ENCODE peak calls at places on chromosomes 1 and 21, in nine cellular contexts. E, V, M, L, N, O, S, W and B are unnamed samples. For H3K27me3, the result is how much of the 10 kb centered on the place peaks cover.

GRCh38 chr1:22376001-22376400 is 75.7 kb upstream of the ZBTB40 start:
- DNase-seq in E (no peak), V (no peak), M (no peak), L (peak), N (no peak), O (no peak), S (peak), W (no peak), B (no peak)

GRCh38 chr1:63245186-63245585 is 77.2 kb upstream of the FOXD3 start:
- DNase-seq in E (no peak), V (no peak), M (no peak), L (no peak), N (no peak), O (no peak), S (no peak), W (no peak), B (no peak)

GRCh38 chr1:7587108-7587507 is 184.0 kb upstream of the VAMP3 start:
- DNase-seq in E (no peak), V (no peak), M (no peak), L (no peak), N (no peak), O (no peak), S (no peak), W (no peak), B (no peak)

GRCh38 chr1:185894806-185895205 is 160.6 kb downstream of the HMCN1 start:
- DNase-seq in E (no peak), V (no peak), M (no peak), L (no peak), N (no peak), O (no peak), S (peak), W (no peak), B (no peak)

GRCh38 chr1:153687346-153687745 is 8.9 kb downstream of the NPR1 start:
- DNase-seq in E (no peak), V (no peak), M (no peak), L (no peak), N (no peak), O (no peak), S (no peak), W (no peak), B (no peak)

GRCh38 chr1:179883739-179884138 is 1.7 kb downstream of the TOR1AIP1 start:
- DNase-seq in E (no peak), V (peak), M (no peak), L (no peak), N (no peak), O (peak), S (peak), W (no peak), B (no peak)

GRCh38 chr1:160032165-160032827 is 506 bp upstream of the PIGM start:
- DNase-seq in E (no peak), V (no peak), M (no peak), L (no peak), N (no peak), O (no peak), S (peak), W (no peak), B (no peak)

GRCh38 chr1:25763493-25763892 is 36.5 kb upstream of the SELENON start:
- DNase-seq in E (no peak), V (no peak), M (no peak), L (no peak), N (no peak), O (no peak), S (no peak), W (no peak), B (no peak)

GRCh38 chr21:16117331-16117730 is 387.5 kb downstream of the USP25 start:
- DNase-seq in E (no peak), V (no peak), M (no peak), L (no peak), N (no peak), O (no peak), S (peak), W (no peak), B (no peak)

GRCh38 chr1:38297246-38297645 is 250.7 kb upstream of the POU3F1 start:
- DNase-seq in E (no peak), V (no peak), M (no peak), L (no peak), N (no peak), O (no peak), S (no peak), W (no peak), B (no peak)

GRCh38 chr1:201321826-201322390 is 38.6 kb downstream of the PKP1 start:
- DNase-seq in E (no peak), V (no peak), M (no peak), L (no peak), N (no peak), O (no peak), S (no peak), W (no peak), B (no peak)

GRCh38 chr1:92013923-92014322 is 15.9 kb upstream of the EPHX4 start:
- DNase-seq in E (no peak), V (no peak), M (no peak), L (no peak), N (no peak), O (no peak), S (no peak), W (no peak), B (no peak)

GRCh38 chr1:118984086-118984989 is 3.8 kb downstream of the TBX15 start:
- DNase-seq in E (no peak), V (no peak), M (no peak), L (no peak), N (no peak), O (no peak), S (peak), W (no peak), B (no peak)

GRCh38 chr1:94434339-94435092 is 16.3 kb downstream of the ABCD3 start:
- DNase-seq in E (no peak), V (no peak), M (no peak), L (no peak), N (no peak), O (no peak), S (peak), W (no peak), B (no peak)

GRCh38 chr21:45848805-45849204 is 132.8 kb upstream of the COL6A1 start:
- DNase-seq in E (no peak), V (no peak), M (no peak), L (no peak), N (no peak), O (no peak), S (no peak), W (no peak), B (no peak)

GRCh38 chr1:110443393-110443918 is 7.5 kb upstream of the PROK1 start:
- DNase-seq in E (no peak), V (no peak), M (no peak), L (no peak), N (no peak), O (no peak), S (no peak), W (no peak), B (no peak)

GRCh38 chr21:38869946-38870345 is 64.2 kb downstream of the ETS2 start:
- DNase-seq in E (no peak), V (no peak), M (no peak), L (no peak), N (peak), O (no peak), S (peak), W (no peak), B (no peak)

GRCh38 chr1:32048440-32048839 is 24.3 kb upstream of the TMEM39B start:
- DNase-seq in E (no peak), V (no peak), M (no peak), L (no peak), N (peak), O (no peak), S (no peak), W (no peak), B (no peak)

GRCh38 chr1:219657186-219657585 is 44.3 kb upstream of the ZC3H11B start:
- DNase-seq in E (no peak), V (no peak), M (no peak), L (no peak), N (no peak), O (no peak), S (no peak), W (no peak), B (no peak)

GRCh38 chr1:84672080-84672735 is 18.1 kb downstream of the SSX2IP start:
- DNase-seq in E (no peak), V (no peak), M (no peak), L (no peak), N (no peak), O (no peak), S (no peak), W (no peak), B (no peak)

GRCh38 chr1:187689137-187689536 is 860.4 kb downstream of the PLA2G4A start:
- DNase-seq in E (no peak), V (no peak), M (no peak), L (no peak), N (peak), O (no peak), S (peak), W (no peak), B (no peak)

GRCh38 chr1:246187834-246188372 is 319.2 kb downstream of the SMYD3 start:
- DNase-seq in E (no peak), V (no peak), M (no peak), L (no peak), N (no peak), O (no peak), S (no peak), W (no peak), B (no peak)

GRCh38 chr1:193111641-193112090 is 6.5 kb upstream of the GLRX2 start:
- DNase-seq in E (peak), V (peak), M (peak), L (peak), N (peak), O (no peak), S (peak), W (peak), B (no peak)

GRCh38 chr1:25520446-25521061 is 22.9 kb upstream of the LDLRAP1 start:
- DNase-seq in E (peak), V (no peak), M (peak), L (peak), N (peak), O (peak), S (peak), W (peak), B (peak)

GRCh38 chr1:27520651-27521050 is 30.7 kb upstream of the WASF2 start:
- DNase-seq in E (peak), V (no peak), M (no peak), L (no peak), N (no peak), O (no peak), S (no peak), W (no peak), B (no peak)

GRCh38 chr1:37858931-37859506 is 373 bp downstream of the MTF1 start:
- DNase-seq in E (no peak), V (no peak), M (no peak), L (no peak), N (no peak), O (no peak), S (peak), W (no peak), B (no peak)

GRCh38 chr1:206739411-206740076 is 31.0 kb upstream of the IL19 start:
- DNase-seq in E (no peak), V (no peak), M (no peak), L (no peak), N (no peak), O (no peak), S (no peak), W (no peak), B (no peak)

GRCh38 chr1:95169544-95169943 is 52.4 kb downstream of the TLCD4 start:
- DNase-seq in E (no peak), V (peak), M (no peak), L (no peak), N (no peak), O (no peak), S (peak), W (peak), B (no peak)

GRCh38 chr1:235893840-235894239 is 27.1 kb upstream of the LYST start:
- DNase-seq in E (no peak), V (peak), M (no peak), L (no peak), N (no peak), O (no peak), S (no peak), W (no peak), B (no peak)

GRCh38 chr1:156437465-156437864 is 63.1 kb downstream of the MEF2D start:
- DNase-seq in E (no peak), V (no peak), M (no peak), L (no peak), N (no peak), O (no peak), S (no peak), W (no peak), B (no peak)
- H3K27me3 ChIP-seq in E (half or more), V (half or more), M (half or more), L (half or more), N (half or more), O (half or more), S (half or more), W (under half), B (half or more)

GRCh38 chr1:53047737-53048344 is 14.2 kb upstream of the PODN start:
- DNase-seq in E (no peak), V (peak), M (no peak), L (no peak), N (peak), O (no peak), S (peak), W (no peak), B (no peak)

GRCh38 chr1:53048960-53049573 is 12.9 kb upstream of the PODN start:
- DNase-seq in E (no peak), V (no peak), M (no peak), L (no peak), N (no peak), O (no peak), S (no peak), W (no peak), B (no peak)

GRCh38 chr1:53048345-53048737 is 13.7 kb upstream of the PODN start:
- DNase-seq in E (no peak), V (no peak), M (no peak), L (no peak), N (no peak), O (no peak), S (peak), W (no peak), B (no peak)

GRCh38 chr1:53044926-53045325 is 17.1 kb upstream of the PODN start:
- DNase-seq in E (no peak), V (no peak), M (no peak), L (no peak), N (no peak), O (no peak), S (no peak), W (no peak), B (no peak)

GRCh38 chr1:53046930-53047329 is 15.1 kb upstream of the PODN start:
- DNase-seq in E (peak), V (peak), M (no peak), L (no peak), N (no peak), O (no peak), S (peak), W (no peak), B (no peak)
- H3K27ac ChIP-seq in E (peak), V (peak), M (no peak), L (no peak), N (peak), O (no peak), S (peak), W (no peak), B (no peak)

GRCh38 chr1:213989071-213989739 is 1.4 kb downstream of the PROX1 start:
- DNase-seq in E (no peak), V (no peak), M (no peak), L (peak), N (no peak), O (no peak), S (no peak), W (no peak), B (no peak)
- H3K27me3 ChIP-seq in E (half or more), V (under half), M (under half), L (under half), N (under half), O (under half), S (half or more), W (under half), B (half or more)

DNA sequence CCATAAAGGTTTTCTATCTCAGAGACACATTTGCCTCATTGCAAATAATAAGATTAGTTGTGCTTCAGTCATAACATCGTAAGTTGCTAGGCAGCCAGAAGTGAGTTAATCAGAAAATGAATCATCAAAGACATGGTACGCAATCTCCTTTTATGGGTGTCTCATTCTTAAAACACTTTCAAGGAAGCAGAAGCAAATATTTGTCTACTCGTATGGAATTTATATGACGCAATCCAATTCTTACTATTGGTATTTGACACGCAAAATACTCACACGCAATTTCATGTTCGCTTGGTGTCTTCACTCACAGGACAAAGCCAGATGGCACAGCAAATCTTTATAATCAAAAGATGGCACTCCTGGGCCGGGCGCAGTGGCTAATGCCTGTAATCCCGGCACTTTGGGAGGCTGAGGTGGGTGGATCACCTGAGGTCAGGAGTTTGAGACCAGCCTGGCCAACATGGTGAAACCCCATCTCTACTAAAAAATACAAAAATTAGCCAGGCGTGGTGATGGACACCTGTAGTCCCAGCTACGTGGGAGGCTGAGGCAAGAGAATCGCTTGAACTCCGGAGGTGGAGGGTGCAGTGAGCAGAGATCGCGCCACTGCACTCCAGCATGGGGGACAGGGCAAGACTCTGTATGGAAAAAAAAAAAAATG is 56.4 kb downstream of the HLCS start:
- DNase-seq in E (no peak), V (peak), M (no peak), L (no peak), N (peak), O (no peak), S (peak), W (no peak), B (no peak)
- H3K27ac ChIP-seq in E (no peak), V (peak), M (no peak), L (no peak), N (peak), O (no peak), S (peak), W (no peak), B (no peak)

GRCh38 chr1:17845583-17845982 is 90.5 kb downstream of the ACTL8 start:
- DNase-seq in E (no peak), V (no peak), M (no peak), L (no peak), N (no peak), O (no peak), S (no peak), W (no peak), B (no peak)

GRCh38 chr1:17842686-17843085 is 87.6 kb downstream of the ACTL8 start:
- DNase-seq in E (no peak), V (no peak), M (no peak), L (no peak), N (no peak), O (no peak), S (no peak), W (no peak), B (no peak)

GRCh38 chr1:17839641-17840196 is 84.6 kb downstream of the ACTL8 start:
- DNase-seq in E (no peak), V (no peak), M (no peak), L (no peak), N (no peak), O (no peak), S (no peak), W (no peak), B (no peak)

GRCh38 chr1:17844146-17844826 is 89.2 kb downstream of the ACTL8 start:
- DNase-seq in E (no peak), V (no peak), M (no peak), L (no peak), N (no peak), O (no peak), S (no peak), W (no peak), B (no peak)

DNA sequence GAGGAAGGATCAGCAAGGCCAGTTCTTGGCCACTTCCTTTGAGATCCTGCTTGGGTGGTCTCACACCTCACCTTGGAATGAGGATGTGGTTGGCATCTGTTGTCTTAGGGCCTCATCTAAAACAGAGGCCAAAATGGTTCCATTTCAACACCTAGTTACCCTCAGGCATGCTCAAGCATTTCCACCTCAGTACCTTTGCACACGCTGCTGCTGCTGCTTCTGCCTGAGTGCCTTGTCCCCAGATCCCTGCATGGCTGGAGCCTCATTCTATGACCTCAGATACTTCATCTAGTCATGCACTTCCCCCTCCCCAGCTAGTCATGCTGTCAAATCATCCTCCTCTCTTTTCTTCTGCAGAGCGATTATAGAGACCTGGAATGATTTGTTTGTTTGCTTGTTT is 86.8 kb downstream of the ACTL8 start:
- DNase-seq in E (no peak), V (no peak), M (no peak), L (no peak), N (no peak), O (no peak), S (no peak), W (no peak), B (no peak)
- H3K27me3 ChIP-seq in E (half or more), V (under half), M (under half), L (under half), N (under half), O (under half), S (under half), W (under half), B (under half)

GRCh38 chr1:9628541-9629444 is 22.7 kb upstream of the PIK3CD start:
- DNase-seq in E (no peak), V (no peak), M (no peak), L (no peak), N (no peak), O (peak), S (no peak), W (no peak), B (peak)

GRCh38 chr1:9624081-9624480 is 27.4 kb upstream of the PIK3CD start:
- DNase-seq in E (no peak), V (no peak), M (no peak), L (no peak), N (no peak), O (no peak), S (no peak), W (no peak), B (no peak)

GRCh38 chr1:9629445-9630201 is 21.9 kb upstream of the PIK3CD start:
- DNase-seq in E (peak), V (no peak), M (peak), L (no peak), N (no peak), O (peak), S (no peak), W (peak), B (peak)

GRCh38 chr1:9626201-9626608 is 25.3 kb upstream of the PIK3CD start:
- DNase-seq in E (no peak), V (no peak), M (no peak), L (no peak), N (no peak), O (no peak), S (no peak), W (no peak), B (no peak)

DNA sequence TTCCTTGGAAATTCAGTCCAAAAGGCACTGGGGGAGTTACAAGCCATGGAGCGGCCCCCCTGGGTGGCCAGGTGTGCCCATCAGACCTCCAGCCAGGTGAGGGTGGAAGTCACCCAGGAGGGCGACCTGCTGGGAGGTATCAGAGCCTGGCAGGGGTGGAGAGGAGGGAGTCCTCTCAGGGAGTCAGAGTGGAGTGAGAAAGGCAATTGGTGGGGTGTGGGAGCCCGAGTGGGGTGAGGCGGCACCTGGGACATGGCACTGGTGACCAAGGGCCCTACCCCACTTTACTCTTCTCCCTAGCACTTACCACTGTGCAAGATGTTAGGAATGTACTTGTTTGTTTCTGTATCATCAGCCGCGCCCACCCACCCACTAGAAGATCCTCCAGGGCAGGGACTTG is 25.8 kb upstream of the PIK3CD start:
- DNase-seq in E (no peak), V (no peak), M (no peak), L (no peak), N (no peak), O (no peak), S (no peak), W (no peak), B (no peak)
- H3K27ac ChIP-seq in E (no peak), V (no peak), M (no peak), L (no peak), N (no peak), O (no peak), S (no peak), W (no peak), B (no peak)